ENCODE peak calls at places on chromosome 13, in four cellular contexts. One of them, this sample, is unnamed.

GRCh38 chr13:76829572-76830327 is 56.5 kb downstream of the KCTD12 start:
- DNase-seq in GM23338: no peak
- DNase-seq in hepatocyte: no peak
- DNase-seq in fibroblast of lung: no peak
- DNase-seq in this sample: peak

GRCh38 chr13:50082426-50083283 is 67.4 kb downstream of the KCNRG start:
- DNase-seq in GM23338: peak
- DNase-seq in hepatocyte: peak
- DNase-seq in fibroblast of lung: peak
- DNase-seq in this sample: peak

GRCh38 chr13:37429976-37430375 is 168.6 kb downstream of the POSTN start:
- DNase-seq in GM23338: no peak
- DNase-seq in hepatocyte: no peak
- DNase-seq in fibroblast of lung: peak
- DNase-seq in this sample: peak

GRCh38 chr13:60327551-60327950 is 69.5 kb upstream of the TDRD3 start:
- DNase-seq in GM23338: no peak
- DNase-seq in hepatocyte: no peak
- DNase-seq in fibroblast of lung: no peak
- DNase-seq in this sample: no peak

GRCh38 chr13:95020298-95020987 is 280.8 kb downstream of the ABCC4 start:
- DNase-seq in GM23338: no peak
- DNase-seq in hepatocyte: no peak
- DNase-seq in fibroblast of lung: peak
- DNase-seq in this sample: no peak

GRCh38 chr13:23828866-23829265 is 60.3 kb downstream of the MIPEP start:
- DNase-seq in GM23338: no peak
- DNase-seq in hepatocyte: no peak
- DNase-seq in fibroblast of lung: peak
- DNase-seq in this sample: peak

GRCh38 chr13:103815619-103816018 is 749.4 kb upstream of the SLC10A2 start:
- DNase-seq in GM23338: no peak
- DNase-seq in hepatocyte: no peak
- DNase-seq in fibroblast of lung: no peak
- DNase-seq in this sample: no peak

GRCh38 chr13:32503727-32504126 is 34.9 kb downstream of the N4BP2L2 start:
- DNase-seq in GM23338: no peak
- DNase-seq in hepatocyte: no peak
- DNase-seq in fibroblast of lung: no peak
- DNase-seq in this sample: no peak

GRCh38 chr13:34765446-34766180 is 176.5 kb upstream of the NBEA start:
- DNase-seq in GM23338: no peak
- DNase-seq in hepatocyte: no peak
- DNase-seq in fibroblast of lung: no peak
- DNase-seq in this sample: no peak

DNA sequence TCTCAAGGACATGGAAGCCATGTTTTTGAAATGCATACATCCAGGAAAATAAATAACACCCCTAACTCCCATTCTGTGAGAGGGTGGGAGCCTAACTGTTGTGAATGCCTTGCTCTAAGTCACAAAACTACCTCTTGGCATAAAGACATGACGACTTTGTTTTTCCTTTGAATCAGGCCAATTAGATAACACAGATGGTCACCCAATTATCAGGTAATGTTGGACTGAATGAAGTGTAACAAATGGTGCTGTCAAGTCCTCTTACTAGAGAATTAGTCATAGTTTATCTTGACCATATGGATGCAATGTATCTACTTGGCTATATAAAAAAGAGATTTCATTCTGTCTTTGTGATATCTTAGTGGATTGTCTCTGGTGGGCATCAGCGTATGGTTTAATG is 553.6 kb upstream of the ATXN8OS start:
- DNase-seq in GM23338: no peak
- DNase-seq in hepatocyte: no peak
- DNase-seq in fibroblast of lung: no peak
- DNase-seq in this sample: no peak
- H2AFZ ChIP-seq in GM23338: no peak
- H2AFZ ChIP-seq in hepatocyte: no peak
- H2AFZ ChIP-seq in fibroblast of lung: no peak
- H2AFZ ChIP-seq in this sample: no peak

DNA sequence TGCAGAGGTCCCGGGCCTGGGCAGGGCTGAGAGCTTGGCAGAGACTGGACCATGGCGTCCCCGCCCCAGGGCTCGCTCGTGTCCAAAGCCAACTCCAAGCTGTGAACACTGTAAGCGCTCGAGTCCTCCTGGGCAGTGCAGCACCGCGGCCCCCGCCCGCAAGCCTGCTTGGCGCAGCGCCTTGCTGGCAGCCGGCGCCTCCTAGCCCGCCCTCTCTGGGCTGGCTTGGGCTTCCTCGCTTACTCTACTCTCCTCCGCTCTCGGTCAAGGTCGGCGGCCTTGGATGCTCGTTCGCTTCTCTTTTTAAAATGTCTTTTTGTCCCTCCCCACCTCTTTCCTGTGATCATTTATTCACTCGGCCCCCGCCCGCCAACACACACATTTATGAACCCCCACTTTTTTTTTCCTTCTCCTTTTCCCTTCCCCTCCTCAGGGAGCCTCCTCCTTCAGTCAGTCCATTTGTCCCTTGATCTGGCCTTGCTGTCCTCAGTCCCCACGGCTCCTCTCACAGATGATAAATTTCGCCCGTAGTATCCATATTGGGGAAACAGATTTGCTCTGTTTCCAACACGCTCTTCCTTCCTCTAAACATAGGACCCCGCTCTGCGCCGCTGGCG is 1.9 kb downstream of the GSX1 start:
- DNase-seq in GM23338: peak
- DNase-seq in hepatocyte: no peak
- DNase-seq in fibroblast of lung: no peak
- DNase-seq in this sample: no peak
- TF ChIP-seq EZH2 in GM23338: peak
- TF ChIP-seq EZH2 in hepatocyte: no peak
- TF ChIP-seq EZH2 in fibroblast of lung: no peak
- TF ChIP-seq EZH2 in this sample: no peak

GRCh38 chr13:111210945-111211469 is 95.9 kb downstream of the ARHGEF7 start:
- DNase-seq in GM23338: no peak
- DNase-seq in hepatocyte: no peak
- DNase-seq in fibroblast of lung: no peak
- DNase-seq in this sample: no peak
- H2AFZ ChIP-seq in GM23338: no peak
- H2AFZ ChIP-seq in hepatocyte: no peak
- H2AFZ ChIP-seq in fibroblast of lung: no peak
- H2AFZ ChIP-seq in this sample: peak

GRCh38 chr13:39411501-39411900 is 191.5 kb downstream of the LHFPL6 start:
- DNase-seq in GM23338: no peak
- DNase-seq in hepatocyte: no peak
- DNase-seq in fibroblast of lung: no peak
- DNase-seq in this sample: peak
- TF ChIP-seq EZH2 in GM23338: no peak
- TF ChIP-seq EZH2 in hepatocyte: no peak
- TF ChIP-seq EZH2 in fibroblast of lung: no peak
- TF ChIP-seq EZH2 in this sample: no peak

DNA sequence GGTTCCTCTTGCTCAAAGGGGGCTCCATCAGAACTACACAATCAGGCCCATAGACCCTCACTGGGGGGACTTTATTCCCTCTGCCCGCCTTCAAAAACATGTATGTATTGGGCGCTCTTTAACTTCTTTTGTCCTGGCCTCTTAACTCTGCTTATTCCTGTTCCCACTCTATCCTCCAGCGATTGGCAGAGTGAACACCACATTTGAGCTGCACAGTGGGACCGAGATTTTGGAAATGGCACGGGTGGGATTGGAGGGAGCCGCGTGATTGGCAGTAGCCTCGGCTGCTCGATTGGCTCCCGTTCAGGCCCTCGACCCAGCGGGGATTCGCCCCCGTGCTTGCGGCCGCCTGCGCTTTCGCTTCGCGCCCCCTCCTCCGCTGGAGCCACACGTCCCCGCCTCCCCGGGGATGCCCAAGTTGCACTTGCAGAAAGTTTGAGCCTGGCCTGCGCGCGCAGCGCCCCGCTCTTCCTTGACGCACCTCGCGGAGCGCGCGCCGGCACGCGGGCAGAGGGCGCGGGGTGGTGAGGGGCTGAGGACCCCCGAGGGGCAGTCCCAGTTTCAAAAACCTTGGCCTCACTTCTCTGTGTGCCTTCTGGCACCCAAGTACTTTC is at the start of gene ZIC5:
- DNase-seq in GM23338: peak
- DNase-seq in hepatocyte: no peak
- DNase-seq in fibroblast of lung: no peak
- DNase-seq in this sample: no peak
- H2AFZ ChIP-seq in GM23338: no peak
- H2AFZ ChIP-seq in hepatocyte: peak
- H2AFZ ChIP-seq in fibroblast of lung: no peak
- H2AFZ ChIP-seq in this sample: no peak

GRCh38 chr13:93472296-93472695 is 245.7 kb downstream of the GPC6 start:
- DNase-seq in GM23338: no peak
- DNase-seq in hepatocyte: no peak
- DNase-seq in fibroblast of lung: no peak
- DNase-seq in this sample: no peak

GRCh38 chr13:93477238-93477637 is 250.6 kb downstream of the GPC6 start:
- DNase-seq in GM23338: no peak
- DNase-seq in hepatocyte: no peak
- DNase-seq in fibroblast of lung: no peak
- DNase-seq in this sample: peak

GRCh38 chr13:93472897-93473296 is 246.3 kb downstream of the GPC6 start:
- DNase-seq in GM23338: no peak
- DNase-seq in hepatocyte: no peak
- DNase-seq in fibroblast of lung: no peak
- DNase-seq in this sample: no peak

GRCh38 chr13:93476175-93476574 is 249.6 kb downstream of the GPC6 start:
- DNase-seq in GM23338: no peak
- DNase-seq in hepatocyte: peak
- DNase-seq in fibroblast of lung: peak
- DNase-seq in this sample: peak

DNA sequence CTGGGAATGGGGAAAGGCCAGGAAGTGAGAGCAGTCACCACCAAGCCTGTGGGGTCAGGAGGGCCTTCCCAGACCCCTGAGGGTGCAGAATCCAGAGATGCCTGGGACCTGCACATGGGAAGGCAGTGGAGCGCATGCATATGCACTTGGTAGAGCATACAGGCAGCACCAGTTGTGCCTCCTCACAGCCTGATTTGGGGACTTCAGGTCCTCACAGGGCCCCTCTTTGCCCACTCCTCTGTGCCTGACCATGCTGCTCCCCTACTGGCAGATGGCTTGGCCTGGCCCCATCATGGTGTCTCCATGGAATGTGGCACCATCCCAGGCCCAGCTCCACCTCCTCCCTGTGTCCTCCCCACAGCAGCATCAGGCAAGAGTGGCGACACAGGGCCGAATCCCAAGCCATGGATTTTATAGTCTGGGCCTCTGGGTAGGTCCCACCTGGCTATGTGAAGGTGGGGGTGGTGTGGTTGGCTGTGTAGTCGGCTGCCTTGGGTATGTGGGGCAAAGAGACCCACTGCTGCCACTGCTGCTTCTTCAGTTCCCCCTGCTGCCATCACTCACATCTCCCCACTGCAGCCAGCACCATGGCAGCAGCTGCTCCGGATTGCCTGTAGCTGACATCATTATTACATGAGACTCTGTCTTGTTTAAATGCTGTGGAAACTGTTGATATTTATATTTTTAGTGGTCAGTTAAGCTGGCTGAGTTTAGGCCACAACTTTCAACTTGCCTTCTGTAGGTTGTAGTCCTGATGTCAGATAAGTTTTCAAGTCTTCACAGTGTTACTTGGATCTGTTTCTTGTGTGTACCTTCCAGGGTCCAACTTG is 247.0 kb downstream of the GPC6 start:
- DNase-seq in GM23338: no peak
- DNase-seq in hepatocyte: no peak
- DNase-seq in fibroblast of lung: peak
- DNase-seq in this sample: peak
- TF ChIP-seq EZH2 in GM23338: no peak
- TF ChIP-seq EZH2 in hepatocyte: no peak
- TF ChIP-seq EZH2 in fibroblast of lung: no peak
- TF ChIP-seq EZH2 in this sample: no peak

GRCh38 chr13:113934576-113934975 is 39.3 kb downstream of the C13orf46 start:
- DNase-seq in GM23338: no peak
- DNase-seq in hepatocyte: no peak
- DNase-seq in fibroblast of lung: no peak
- DNase-seq in this sample: no peak
- H2AFZ ChIP-seq in GM23338: no peak
- H2AFZ ChIP-seq in hepatocyte: no peak
- H2AFZ ChIP-seq in fibroblast of lung: no peak
- H2AFZ ChIP-seq in this sample: no peak

This sample was measured in GM23248.